ENCODE peak calls at places on chromosomes 13 and 19, in nine cellular contexts. I is naive thymus-derived CD8-positive, alpha-beta T cell; B is D341Med; S is GM18507; Q is fibroblast of the conjunctiva; U is NAMALWA; D is IMR-90; K is ELR; O is Calu3. A is an unnamed sample.

GRCh38 chr19:42097461-42097860 is 21.5 kb downstream of the ZNF574 start:
- DNase-seq in I (no peak), B (no peak), S (no peak), Q (no peak), U (no peak), D (no peak), K (no peak), O (no peak), A (no peak)

GRCh38 chr19:7926021-7926726 is at the start of gene CTXN1:
- DNase-seq in I (peak; percentile 86), B (peak; percentile 94), S (peak; percentile 66), Q (no peak), U (peak; percentile 75), D (no peak), K (peak; percentile 65), O (peak; percentile 79), A (no peak)

GRCh38 chr13:78638216-78638615 is 20.7 kb downstream of the OBI1 start:
- DNase-seq in I (no peak), B (no peak), S (no peak), Q (no peak), U (no peak), D (no peak), K (no peak), O (no peak), A (no peak)

GRCh38 chr19:39200818-39201145 is 3.3 kb downstream of the SYCN start:
- DNase-seq in I (no peak), B (no peak), S (no peak), Q (no peak), U (no peak), D (no peak), K (no peak), O (no peak), A (no peak)

GRCh38 chr13:39910833-39911232 is 255.4 kb downstream of the COG6 start:
- DNase-seq in I (no peak), B (no peak), S (no peak), Q (peak; percentile 17), U (no peak), D (no peak), K (no peak), O (no peak), A (no peak)

GRCh38 chr13:77207943-77208342 is 119.0 kb downstream of the MYCBP2 start:
- DNase-seq in I (no peak), B (no peak), S (no peak), Q (peak; percentile 48), U (no peak), D (peak; percentile 96), K (peak; percentile 81), O (no peak), A (no peak)

GRCh38 chr19:7925171-7925837 is 631 bp downstream of the CTXN1 start:
- DNase-seq in I (peak; percentile 85), B (peak; percentile 89), S (peak; percentile 61), Q (no peak), U (peak; percentile 91), D (peak; percentile 73), K (peak; percentile 81), O (peak; percentile 68), A (no peak)

GRCh38 chr19:32240316-32240715 is 105.1 kb upstream of the ZNF507 start:
- DNase-seq in I (no peak), B (no peak), S (no peak), Q (no peak), U (no peak), D (no peak), K (no peak), O (no peak), A (no peak)

GRCh38 chr19:33132425-33132824 is 511 bp downstream of the WDR88 start:
- DNase-seq in I (no peak), B (peak; percentile 58), S (no peak), Q (no peak), U (no peak), D (no peak), K (no peak), O (peak; percentile 14), A (no peak)

GRCh38 chr19:6971366-6971765 is 49.9 kb downstream of the MBD3L2B start:
- DNase-seq in I (no peak), B (no peak), S (no peak), Q (no peak), U (no peak), D (no peak), K (peak; percentile 39), O (no peak), A (no peak)

GRCh38 chr13:81018936-81019335 is 678.0 kb upstream of the SPRY2 start:
- DNase-seq in I (no peak), B (no peak), S (no peak), Q (no peak), U (no peak), D (no peak), K (no peak), O (no peak), A (no peak)

GRCh38 chr19:40659566-40659965 is 30.9 kb downstream of the NUMBL start:
- DNase-seq in I (no peak), B (no peak), S (no peak), Q (no peak), U (no peak), D (no peak), K (no peak), O (no peak), A (no peak)

GRCh38 chr13:23909606-23910005 is 12.3 kb upstream of the C1QTNF9B start:
- DNase-seq in I (no peak), B (no peak), S (no peak), Q (no peak), U (no peak), D (no peak), K (no peak), O (no peak), A (no peak)

GRCh38 chr13:97125051-97125809 is 96.9 kb upstream of the MBNL2 start:
- DNase-seq in I (no peak), B (peak; percentile 67), S (peak; percentile 14), Q (peak; percentile 98), U (no peak), D (peak; percentile 74), K (peak; percentile 82), O (peak; percentile 39), A (peak; percentile 63)

GRCh38 chr19:7242601-7243258 is 51.5 kb downstream of the INSR start:
- DNase-seq in I (no peak), B (no peak), S (no peak), Q (peak; percentile 22), U (peak; percentile 90), D (peak; percentile 64), K (peak; percentile 75), O (no peak), A (peak; percentile 77)

GRCh38 chr13:37868691-37869505 is 674 bp downstream of the TRPC4 start:
- DNase-seq in I (no peak), B (no peak), S (no peak), Q (no peak), U (no peak), D (peak; percentile 50), K (peak; percentile 33), O (no peak), A (no peak)

GRCh38 chr19:29512748-29513147 is 13.0 kb upstream of the VSTM2B start:
- DNase-seq in I (no peak), B (no peak), S (no peak), Q (no peak), U (no peak), D (no peak), K (no peak), O (no peak), A (no peak)

GRCh38 chr13:111949311-111949710 is 117.6 kb upstream of the SOX1 start:
- DNase-seq in I (no peak), B (no peak), S (no peak), Q (no peak), U (no peak), D (no peak), K (no peak), O (no peak), A (no peak)

GRCh38 chr13:89315287-89315686 is 1644.1 kb downstream of the SLITRK5 start:
- DNase-seq in I (no peak), B (no peak), S (no peak), Q (no peak), U (no peak), D (no peak), K (peak; percentile 5), O (no peak), A (no peak)

GRCh38 chr13:109735567-109735966 is 50.8 kb downstream of the IRS2 start:
- DNase-seq in I (no peak), B (no peak), S (no peak), Q (no peak), U (no peak), D (no peak), K (no peak), O (no peak), A (no peak)

GRCh38 chr19:3269972-3270667 is 45.7 kb downstream of the CELF5 start:
- DNase-seq in I (no peak), B (peak; percentile 88), S (no peak), Q (no peak), U (no peak), D (no peak), K (no peak), O (no peak), A (no peak)

GRCh38 chr13:69264362-69265334 is 843.0 kb upstream of the ATXN8OS start:
- DNase-seq in I (no peak), B (no peak), S (no peak), Q (no peak), U (no peak), D (no peak), K (no peak), O (no peak), A (no peak)

GRCh38 chr19:40743926-40744325 is 6.4 kb downstream of the ACTMAP start:
- DNase-seq in I (no peak), B (no peak), S (no peak), Q (no peak), U (no peak), D (no peak), K (no peak), O (no peak), A (no peak)

GRCh38 chr19:1538978-1539377 is 15.1 kb downstream of the PLK5 start:
- DNase-seq in I (no peak), B (no peak), S (no peak), Q (no peak), U (no peak), D (no peak), K (no peak), O (no peak), A (no peak)

GRCh38 chr19:55005684-55006488 is 32.2 kb downstream of the GP6 start:
- DNase-seq in I (no peak), B (peak; percentile 81), S (peak; percentile 33), Q (no peak), U (peak; percentile 99), D (no peak), K (no peak), O (peak; percentile 69), A (peak; percentile 64)

GRCh38 chr13:26052136-26052736 is 420 bp upstream of the SHISA2 start:
- DNase-seq in I (no peak), B (no peak), S (no peak), Q (no peak), U (no peak), D (no peak), K (no peak), O (no peak), A (no peak)

GRCh38 chr13:60759499-60759898 is 362.5 kb downstream of the TDRD3 start:
- DNase-seq in I (no peak), B (no peak), S (no peak), Q (no peak), U (no peak), D (no peak), K (no peak), O (peak; percentile 5), A (no peak)

GRCh38 chr19:12703056-12703455 is 6.6 kb upstream of the FBXW9 start:
- DNase-seq in I (no peak), B (peak; percentile 79), S (no peak), Q (peak; percentile 46), U (peak; percentile 86), D (peak; percentile 43), K (peak; percentile 71), O (no peak), A (no peak)

GRCh38 chr19:1998712-1999708 is 16.5 kb downstream of the BTBD2 start:
- DNase-seq in I (no peak), B (no peak), S (no peak), Q (no peak), U (no peak), D (no peak), K (no peak), O (no peak), A (no peak)

GRCh38 chr19:7483720-7484201 is 5.1 kb downstream of the PEX11G start:
- DNase-seq in I (no peak), B (no peak), S (no peak), Q (no peak), U (no peak), D (no peak), K (no peak), O (no peak), A (no peak)

GRCh38 chr13:41505209-41505835 is 48.0 kb downstream of the RGCC start:
- DNase-seq in I (no peak), B (no peak), S (no peak), Q (peak; percentile 68), U (no peak), D (peak; percentile 96), K (peak; percentile 88), O (no peak), A (no peak)

A was measured in GM12878.